ENCODE peak calls at places on chromosomes 12 and 14, in ten cellular contexts. One of them, this sample, is unnamed.

GRCh38 chr14:88209273-88209672 is 113.8 kb downstream of the KCNK10 start:
- DNase-seq in transverse colon: no peak
- DNase-seq in pancreas: no peak
- DNase-seq in endothelial cell of umbilical vein: no peak
- DNase-seq in HL-60: no peak
- DNase-seq in kidney: peak
- DNase-seq in psoas muscle: no peak
- DNase-seq in A549: no peak
- DNase-seq in BE2C: no peak
- DNase-seq in tibial nerve: no peak
- DNase-seq in this sample: no peak

GRCh38 chr14:50099335-50099734 is 17.0 kb downstream of the VCPKMT start:
- DNase-seq in transverse colon: peak
- DNase-seq in pancreas: no peak
- DNase-seq in endothelial cell of umbilical vein: no peak
- DNase-seq in HL-60: no peak
- DNase-seq in kidney: no peak
- DNase-seq in psoas muscle: no peak
- DNase-seq in A549: no peak
- DNase-seq in BE2C: no peak
- DNase-seq in tibial nerve: no peak
- DNase-seq in this sample: peak

GRCh38 chr12:981176-981828 is 9.7 kb upstream of the ERC1 start:
- DNase-seq in transverse colon: no peak
- DNase-seq in pancreas: no peak
- DNase-seq in endothelial cell of umbilical vein: peak
- DNase-seq in HL-60: no peak
- DNase-seq in kidney: no peak
- DNase-seq in psoas muscle: no peak
- DNase-seq in A549: no peak
- DNase-seq in BE2C: no peak
- DNase-seq in tibial nerve: no peak
- DNase-seq in this sample: no peak

GRCh38 chr12:72110814-72111615 is 161.2 kb upstream of the TRHDE start:
- DNase-seq in transverse colon: no peak
- DNase-seq in pancreas: no peak
- DNase-seq in endothelial cell of umbilical vein: no peak
- DNase-seq in HL-60: no peak
- DNase-seq in kidney: no peak
- DNase-seq in psoas muscle: no peak
- DNase-seq in A549: no peak
- DNase-seq in BE2C: no peak
- DNase-seq in tibial nerve: no peak
- DNase-seq in this sample: no peak

GRCh38 chr14:59275668-59276067 is 87.2 kb downstream of the DAAM1 start:
- DNase-seq in transverse colon: no peak
- DNase-seq in pancreas: no peak
- DNase-seq in endothelial cell of umbilical vein: peak
- DNase-seq in HL-60: no peak
- DNase-seq in kidney: no peak
- DNase-seq in psoas muscle: no peak
- DNase-seq in A549: peak
- DNase-seq in BE2C: no peak
- DNase-seq in tibial nerve: no peak
- DNase-seq in this sample: no peak

GRCh38 chr14:105063041-105063440 is 2.2 kb downstream of the GPR132 start:
- DNase-seq in transverse colon: no peak
- DNase-seq in pancreas: no peak
- DNase-seq in endothelial cell of umbilical vein: no peak
- DNase-seq in HL-60: no peak
- DNase-seq in kidney: peak
- DNase-seq in psoas muscle: peak
- DNase-seq in A549: no peak
- DNase-seq in BE2C: no peak
- DNase-seq in tibial nerve: no peak
- DNase-seq in this sample: no peak

GRCh38 chr12:123062682-123063426 is 82.4 kb downstream of the ARL6IP4 start:
- DNase-seq in transverse colon: no peak
- DNase-seq in pancreas: peak
- DNase-seq in endothelial cell of umbilical vein: peak
- DNase-seq in HL-60: peak
- DNase-seq in kidney: no peak
- DNase-seq in psoas muscle: peak
- DNase-seq in A549: peak
- DNase-seq in BE2C: no peak
- DNase-seq in tibial nerve: peak
- DNase-seq in this sample: peak

GRCh38 chr14:92751819-92752218 is 3.4 kb upstream of the LGMN start:
- DNase-seq in transverse colon: no peak
- DNase-seq in pancreas: no peak
- DNase-seq in endothelial cell of umbilical vein: no peak
- DNase-seq in HL-60: no peak
- DNase-seq in kidney: no peak
- DNase-seq in psoas muscle: no peak
- DNase-seq in A549: no peak
- DNase-seq in BE2C: no peak
- DNase-seq in tibial nerve: no peak
- DNase-seq in this sample: no peak

GRCh38 chr12:47651368-47652254 is 54.2 kb downstream of the RPAP3 start:
- DNase-seq in transverse colon: peak
- DNase-seq in pancreas: peak
- DNase-seq in endothelial cell of umbilical vein: peak
- DNase-seq in HL-60: peak
- DNase-seq in kidney: peak
- DNase-seq in psoas muscle: peak
- DNase-seq in A549: peak
- DNase-seq in BE2C: peak
- DNase-seq in tibial nerve: peak
- DNase-seq in this sample: peak

DNA sequence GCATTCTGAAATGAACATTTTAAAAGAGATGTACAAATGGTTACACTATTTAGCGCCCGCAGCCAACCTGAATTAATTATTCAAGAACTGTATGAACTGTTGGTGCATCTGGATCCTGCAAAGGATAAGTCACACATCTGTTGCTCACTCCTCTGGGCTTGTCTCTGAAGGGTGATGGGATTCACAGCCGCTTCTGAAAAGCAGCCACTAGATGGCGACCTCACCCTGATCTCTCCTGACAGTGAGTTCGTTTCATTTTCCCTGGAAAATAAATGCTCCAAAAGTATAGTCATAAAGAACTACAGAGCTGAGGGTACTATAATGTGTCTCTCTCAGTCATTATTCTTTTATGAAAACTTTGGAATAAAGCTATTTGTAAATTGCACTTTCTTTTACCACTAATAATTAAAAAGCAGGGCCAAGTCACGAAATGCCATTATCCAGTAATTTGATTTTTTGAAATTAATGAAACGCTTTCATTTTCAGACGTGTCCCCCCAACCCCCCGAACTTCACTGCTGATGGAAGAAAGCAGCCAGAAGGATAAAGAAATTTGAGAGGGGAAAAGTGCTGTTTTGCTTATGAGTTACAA is 789.6 kb downstream of the NRXN3 start:
- DNase-seq in transverse colon: peak
- DNase-seq in pancreas: peak
- DNase-seq in endothelial cell of umbilical vein: peak
- DNase-seq in HL-60: peak
- DNase-seq in kidney: no peak
- DNase-seq in psoas muscle: peak
- DNase-seq in A549: peak
- DNase-seq in BE2C: peak
- DNase-seq in tibial nerve: peak
- DNase-seq in this sample: peak
- TF ChIP-seq CTCF in transverse colon: peak
- TF ChIP-seq CTCF in pancreas: peak
- TF ChIP-seq CTCF in endothelial cell of umbilical vein: peak
- TF ChIP-seq CTCF in HL-60: peak
- TF ChIP-seq CTCF in kidney: peak
- TF ChIP-seq CTCF in psoas muscle: peak
- TF ChIP-seq CTCF in A549: peak
- TF ChIP-seq CTCF in BE2C: peak
- TF ChIP-seq CTCF in tibial nerve: peak
- TF ChIP-seq CTCF in this sample: peak

DNA sequence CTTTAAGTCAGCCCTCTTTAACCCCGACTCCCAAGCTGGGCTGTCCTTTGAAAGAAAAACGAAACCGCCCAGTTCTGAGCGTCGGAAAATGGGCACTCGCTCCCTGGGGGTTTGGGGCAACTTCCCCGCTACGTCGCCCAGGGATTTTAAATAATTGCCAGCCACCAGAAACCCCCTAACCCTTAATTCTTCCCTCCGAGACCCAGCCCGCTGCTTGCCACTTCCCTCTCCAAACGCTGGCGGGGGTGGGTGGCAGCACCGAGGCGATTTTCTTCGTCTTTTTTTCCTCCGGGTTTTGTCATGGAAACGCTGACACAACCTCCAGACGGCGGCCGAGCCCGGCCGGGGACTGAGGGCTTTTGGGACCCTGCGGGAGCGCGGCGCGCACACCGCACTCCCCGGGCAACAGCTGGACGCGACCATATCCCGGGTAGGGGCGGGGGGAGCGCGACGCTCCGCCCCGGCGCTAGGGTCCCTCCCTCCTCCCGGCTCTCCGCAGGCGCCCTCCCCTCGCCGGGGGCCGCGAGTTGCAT is at the start of gene CHST11:
- DNase-seq in transverse colon: peak
- DNase-seq in pancreas: peak
- DNase-seq in endothelial cell of umbilical vein: peak
- DNase-seq in HL-60: peak
- DNase-seq in kidney: peak
- DNase-seq in psoas muscle: peak
- DNase-seq in A549: peak
- DNase-seq in BE2C: peak
- DNase-seq in tibial nerve: peak
- DNase-seq in this sample: peak
- TF ChIP-seq CTCF in transverse colon: peak
- TF ChIP-seq CTCF in pancreas: peak
- TF ChIP-seq CTCF in endothelial cell of umbilical vein: peak
- TF ChIP-seq CTCF in HL-60: no peak
- TF ChIP-seq CTCF in kidney: peak
- TF ChIP-seq CTCF in psoas muscle: peak
- TF ChIP-seq CTCF in A549: no peak
- TF ChIP-seq CTCF in BE2C: peak
- TF ChIP-seq CTCF in tibial nerve: peak
- TF ChIP-seq CTCF in this sample: no peak

GRCh38 chr12:53960187-53961024 is 5.7 kb downstream of the HOXC12 start:
- DNase-seq in transverse colon: no peak
- DNase-seq in pancreas: no peak
- DNase-seq in endothelial cell of umbilical vein: no peak
- DNase-seq in HL-60: no peak
- DNase-seq in kidney: peak
- DNase-seq in psoas muscle: peak
- DNase-seq in A549: no peak
- DNase-seq in BE2C: no peak
- DNase-seq in tibial nerve: no peak
- DNase-seq in this sample: no peak

GRCh38 chr12:53959314-53959713 is 4.6 kb downstream of the HOXC12 start:
- DNase-seq in transverse colon: no peak
- DNase-seq in pancreas: no peak
- DNase-seq in endothelial cell of umbilical vein: no peak
- DNase-seq in HL-60: no peak
- DNase-seq in kidney: peak
- DNase-seq in psoas muscle: no peak
- DNase-seq in A549: no peak
- DNase-seq in BE2C: no peak
- DNase-seq in tibial nerve: no peak
- DNase-seq in this sample: no peak

GRCh38 chr12:53963434-53964314 is 9.0 kb downstream of the HOXC12 start:
- DNase-seq in transverse colon: no peak
- DNase-seq in pancreas: no peak
- DNase-seq in endothelial cell of umbilical vein: no peak
- DNase-seq in HL-60: no peak
- DNase-seq in kidney: no peak
- DNase-seq in psoas muscle: peak
- DNase-seq in A549: no peak
- DNase-seq in BE2C: no peak
- DNase-seq in tibial nerve: no peak
- DNase-seq in this sample: no peak

GRCh38 chr12:53963005-53963404 is 8.3 kb downstream of the HOXC12 start:
- DNase-seq in transverse colon: no peak
- DNase-seq in pancreas: no peak
- DNase-seq in endothelial cell of umbilical vein: no peak
- DNase-seq in HL-60: no peak
- DNase-seq in kidney: no peak
- DNase-seq in psoas muscle: no peak
- DNase-seq in A549: no peak
- DNase-seq in BE2C: no peak
- DNase-seq in tibial nerve: no peak
- DNase-seq in this sample: no peak

GRCh38 chr12:53961025-53961761 is 6.5 kb downstream of the HOXC12 start:
- DNase-seq in transverse colon: no peak
- DNase-seq in pancreas: no peak
- DNase-seq in endothelial cell of umbilical vein: no peak
- DNase-seq in HL-60: no peak
- DNase-seq in kidney: peak
- DNase-seq in psoas muscle: peak
- DNase-seq in A549: no peak
- DNase-seq in BE2C: no peak
- DNase-seq in tibial nerve: no peak
- DNase-seq in this sample: no peak
- TF ChIP-seq CTCF in transverse colon: no peak
- TF ChIP-seq CTCF in pancreas: no peak
- TF ChIP-seq CTCF in endothelial cell of umbilical vein: no peak
- TF ChIP-seq CTCF in HL-60: no peak
- TF ChIP-seq CTCF in kidney: no peak
- TF ChIP-seq CTCF in psoas muscle: no peak
- TF ChIP-seq CTCF in A549: no peak
- TF ChIP-seq CTCF in BE2C: no peak
- TF ChIP-seq CTCF in tibial nerve: no peak
- TF ChIP-seq CTCF in this sample: no peak

GRCh38 chr12:67151891-67152290 is 117.3 kb upstream of the CAND1 start:
- DNase-seq in transverse colon: no peak
- DNase-seq in pancreas: no peak
- DNase-seq in endothelial cell of umbilical vein: no peak
- DNase-seq in HL-60: no peak
- DNase-seq in kidney: no peak
- DNase-seq in psoas muscle: no peak
- DNase-seq in A549: no peak
- DNase-seq in BE2C: no peak
- DNase-seq in tibial nerve: no peak
- DNase-seq in this sample: no peak

GRCh38 chr12:67147030-67147429 is 122.1 kb upstream of the CAND1 start:
- DNase-seq in transverse colon: no peak
- DNase-seq in pancreas: no peak
- DNase-seq in endothelial cell of umbilical vein: no peak
- DNase-seq in HL-60: no peak
- DNase-seq in kidney: no peak
- DNase-seq in psoas muscle: no peak
- DNase-seq in A549: no peak
- DNase-seq in BE2C: no peak
- DNase-seq in tibial nerve: no peak
- DNase-seq in this sample: no peak

GRCh38 chr12:67145692-67146091 is 123.5 kb upstream of the CAND1 start:
- DNase-seq in transverse colon: no peak
- DNase-seq in pancreas: no peak
- DNase-seq in endothelial cell of umbilical vein: no peak
- DNase-seq in HL-60: no peak
- DNase-seq in kidney: no peak
- DNase-seq in psoas muscle: no peak
- DNase-seq in A549: no peak
- DNase-seq in BE2C: no peak
- DNase-seq in tibial nerve: no peak
- DNase-seq in this sample: no peak

GRCh38 chr12:67148265-67148664 is 120.9 kb upstream of the CAND1 start:
- DNase-seq in transverse colon: no peak
- DNase-seq in pancreas: no peak
- DNase-seq in endothelial cell of umbilical vein: no peak
- DNase-seq in HL-60: no peak
- DNase-seq in kidney: no peak
- DNase-seq in psoas muscle: no peak
- DNase-seq in A549: no peak
- DNase-seq in BE2C: no peak
- DNase-seq in tibial nerve: no peak
- DNase-seq in this sample: no peak

GRCh38 chr12:67147447-67147846 is 121.7 kb upstream of the CAND1 start:
- DNase-seq in transverse colon: no peak
- DNase-seq in pancreas: no peak
- DNase-seq in endothelial cell of umbilical vein: no peak
- DNase-seq in HL-60: no peak
- DNase-seq in kidney: no peak
- DNase-seq in psoas muscle: no peak
- DNase-seq in A549: no peak
- DNase-seq in BE2C: no peak
- DNase-seq in tibial nerve: no peak
- DNase-seq in this sample: no peak
- TF ChIP-seq CTCF in transverse colon: no peak
- TF ChIP-seq CTCF in pancreas: no peak
- TF ChIP-seq CTCF in endothelial cell of umbilical vein: no peak
- TF ChIP-seq CTCF in HL-60: no peak
- TF ChIP-seq CTCF in kidney: no peak
- TF ChIP-seq CTCF in psoas muscle: no peak
- TF ChIP-seq CTCF in A549: no peak
- TF ChIP-seq CTCF in BE2C: no peak
- TF ChIP-seq CTCF in tibial nerve: no peak
- TF ChIP-seq CTCF in this sample: no peak

This sample was measured in Calu3.